ENCODE peak calls at places on chromosomes 11 and 22, in five cellular contexts. C is K562, T is HCT116, Q is SK-N-SH, U is HepG2. A is an unnamed sample.

GRCh38 chr22:43482310-43482625 is 70.5 kb downstream of the MPPED1 start:
- DNase-seq in T (no peak), Q (no peak), C (no peak), U (no peak), A (no peak)

GRCh38 chr11:8807544-8808225 is 103.3 kb upstream of the AKIP1 start:
- DNase-seq in U (no peak), T (no peak), C (no peak), Q (no peak), A (no peak)

GRCh38 chr11:96424693-96425092 is 34.9 kb downstream of the JRKL start:
- DNase-seq in C (no peak), Q (no peak), T (no peak), U (no peak), A (no peak)

GRCh38 chr11:13140028-13140870 is 131.1 kb downstream of the RASSF10 start:
- DNase-seq in U (peak), C (no peak), Q (no peak), T (no peak), A (peak)

GRCh38 chr11:12540913-12541587 is 133.2 kb upstream of the TEAD1 start:
- DNase-seq in T (no peak), U (no peak), Q (no peak), C (no peak), A (no peak)

GRCh38 chr11:134120921-134121526 is 52.2 kb downstream of the JAM3 start:
- DNase-seq in Q (peak), U (no peak), T (no peak), C (no peak), A (no peak)

GRCh38 chr11:119479685-119480275 is 56.8 kb upstream of the THY1 start:
- DNase-seq in C (peak), T (no peak), U (peak), Q (no peak), A (no peak)

GRCh38 chr11:32434116-32434386 is 1.3 kb downstream of the WT1 start:
- DNase-seq in C (no peak), T (no peak), U (no peak), Q (no peak), A (no peak)

GRCh38 chr11:95360382-95360781 is 129.4 kb upstream of the SESN3 start:
- DNase-seq in T (no peak), Q (no peak), U (no peak), C (no peak), A (no peak)

GRCh38 chr11:73135346-73136284 is 6.5 kb downstream of the FCHSD2 start:
- DNase-seq in U (no peak), Q (no peak), T (no peak), C (no peak), A (no peak)

GRCh38 chr22:28410050-28410816 is 269.4 kb downstream of the TTC28 start:
- DNase-seq in Q (no peak), C (no peak), U (no peak), T (no peak), A (no peak)

GRCh38 chr22:27719535-27720227 is 81.9 kb downstream of the MN1 start:
- DNase-seq in Q (no peak), C (peak), U (peak), T (no peak), A (no peak)

GRCh38 chr11:64594159-64594939 is 3.3 kb downstream of the SLC22A12 start:
- DNase-seq in C (no peak), Q (no peak), T (no peak), U (no peak), A (no peak)

GRCh38 chr11:70610561-70610960 is 212.2 kb downstream of the CTTN start:
- DNase-seq in Q (peak), T (no peak), C (no peak), U (no peak), A (no peak)

GRCh38 chr11:12556788-12557384 is 117.3 kb upstream of the TEAD1 start:
- DNase-seq in C (no peak), T (peak), Q (no peak), U (peak), A (no peak)

GRCh38 chr11:75611823-75612222 is 49.8 kb downstream of the SERPINH1 start:
- DNase-seq in C (no peak), U (no peak), T (no peak), Q (no peak), A (no peak)

GRCh38 chr11:70440206-70440605 is 41.9 kb downstream of the CTTN start:
- DNase-seq in C (no peak), U (no peak), Q (no peak), T (no peak), A (no peak)

GRCh38 chr11:134464196-134464595 is 52.2 kb upstream of the B3GAT1 start:
- DNase-seq in T (no peak), Q (no peak), C (no peak), U (no peak), A (no peak)

GRCh38 chr22:17077255-17077654 is 7.5 kb upstream of the IL17RA start:
- DNase-seq in Q (no peak), U (no peak), C (no peak), T (no peak), A (no peak)

GRCh38 chr22:39893526-39893925 is at the start of gene ENTHD1:
- DNase-seq in Q (no peak), U (no peak), C (no peak), T (no peak), A (no peak)

GRCh38 chr22:25942989-25943411 is 201.0 kb downstream of the MYO18B start:
- DNase-seq in T (no peak), Q (peak), C (no peak), U (no peak), A (no peak)

GRCh38 chr22:27715078-27715477 is 86.5 kb downstream of the MN1 start:
- DNase-seq in T (no peak), Q (peak), C (no peak), U (no peak), A (no peak)

GRCh38 chr11:44008698-44009097 is 39.1 kb upstream of the ACCSL start:
- DNase-seq in Q (no peak), T (no peak), C (no peak), U (no peak), A (no peak)

GRCh38 chr11:71281901-71282300 is 29.5 kb upstream of the SHANK2 start:
- DNase-seq in Q (no peak), C (no peak), T (no peak), U (no peak), A (no peak)

GRCh38 chr22:19065298-19065859 is 56.8 kb downstream of the DGCR2 start:
- DNase-seq in C (no peak), Q (no peak), T (no peak), U (no peak), A (no peak)

GRCh38 chr11:57619331-57619730 is 21.8 kb downstream of the SERPING1 start:
- DNase-seq in T (peak), U (no peak), C (no peak), Q (no peak), A (no peak)

GRCh38 chr11:64538501-64538951 is 52.5 kb upstream of the SLC22A12 start:
- DNase-seq in U (no peak), T (no peak), Q (no peak), C (no peak), A (no peak)

GRCh38 chr22:25736378-25737011 is 5.5 kb upstream of the MYO18B start:
- DNase-seq in Q (no peak), C (no peak), T (no peak), U (no peak), A (no peak)

GRCh38 chr11:19951558-19952083 is 208.7 kb downstream of the DBX1 start:
- DNase-seq in C (peak), U (peak), T (peak), Q (peak), A (peak)

GRCh38 chr22:44707178-44707577 is 5.2 kb downstream of the PRR5 start:
- DNase-seq in U (no peak), C (no peak), Q (no peak), T (no peak), A (no peak)

GRCh38 chr11:24623121-24623520 is 126.3 kb downstream of the LUZP2 start:
- DNase-seq in Q (no peak), C (no peak), T (no peak), U (no peak), A (no peak)

GRCh38 chr11:24896118-24896835 is 399.4 kb downstream of the LUZP2 start:
- DNase-seq in T (no peak), U (no peak), C (no peak), Q (no peak), A (no peak)

GRCh38 chr11:96102664-96103068 is 178.8 kb upstream of the MTMR2 start:
- DNase-seq in C (no peak), U (no peak), Q (no peak), T (no peak), A (no peak)

GRCh38 chr22:19123936-19124335 is 1.7 kb upstream of the DGCR2 start:
- DNase-seq in C (no peak), T (no peak), Q (no peak), U (no peak), A (no peak)

GRCh38 chr22:22210375-22210774 is 34.2 kb upstream of the VPREB1 start:
- DNase-seq in Q (no peak), T (peak), C (no peak), U (no peak), A (no peak)

GRCh38 chr11:22216940-22217339 is 24.1 kb downstream of the ANO5 start:
- DNase-seq in C (no peak), U (no peak), T (no peak), Q (no peak), A (no peak)

GRCh38 chr22:47397673-47398072 is 635.2 kb downstream of the TBC1D22A start:
- DNase-seq in U (no peak), Q (no peak), T (no peak), C (no peak), A (no peak)
- TF ChIP-seq REST in U (no peak), Q (no peak), T (no peak), C (no peak), A (no peak)

GRCh38 chr22:48477031-48477721 is 1350.5 kb downstream of the BRD1 start:
- DNase-seq in T (no peak), U (no peak), Q (no peak), C (no peak), A (no peak)
- TF ChIP-seq ZBTB33 in T (no peak), U (no peak), Q (no peak), C (no peak), A (no peak)

GRCh38 chr11:18012314-18012905 is 437 bp downstream of the SERGEF start:
- DNase-seq in T (no peak), U (peak), C (peak), Q (peak), A (no peak)
- TF ChIP-seq REST in T (no peak), U (no peak), C (peak), Q (no peak), A (no peak)

GRCh38 chr11:42407379-42407778 is 904.4 kb upstream of the API5 start:
- DNase-seq in U (no peak), C (no peak), Q (peak), T (no peak), A (no peak)
- TF ChIP-seq ZBTB33 in U (no peak), C (no peak), Q (no peak), T (no peak), A (no peak)

GRCh38 chr22:38289583-38290082 is 16.8 kb upstream of the TMEM184B start:
- DNase-seq in Q (no peak), U (no peak), T (no peak), C (no peak), A (no peak)

GRCh38 chr22:38294193-38294592 is 21.4 kb upstream of the TMEM184B start:
- DNase-seq in U (no peak), C (no peak), Q (no peak), T (no peak), A (no peak)

GRCh38 chr22:38290347-38290746 is 17.5 kb upstream of the TMEM184B start:
- DNase-seq in C (no peak), Q (no peak), U (no peak), T (no peak), A (no peak)

GRCh38 chr22:38292694-38293093 is 19.9 kb upstream of the TMEM184B start:
- DNase-seq in C (no peak), T (no peak), Q (no peak), U (no peak), A (no peak)

DNA sequence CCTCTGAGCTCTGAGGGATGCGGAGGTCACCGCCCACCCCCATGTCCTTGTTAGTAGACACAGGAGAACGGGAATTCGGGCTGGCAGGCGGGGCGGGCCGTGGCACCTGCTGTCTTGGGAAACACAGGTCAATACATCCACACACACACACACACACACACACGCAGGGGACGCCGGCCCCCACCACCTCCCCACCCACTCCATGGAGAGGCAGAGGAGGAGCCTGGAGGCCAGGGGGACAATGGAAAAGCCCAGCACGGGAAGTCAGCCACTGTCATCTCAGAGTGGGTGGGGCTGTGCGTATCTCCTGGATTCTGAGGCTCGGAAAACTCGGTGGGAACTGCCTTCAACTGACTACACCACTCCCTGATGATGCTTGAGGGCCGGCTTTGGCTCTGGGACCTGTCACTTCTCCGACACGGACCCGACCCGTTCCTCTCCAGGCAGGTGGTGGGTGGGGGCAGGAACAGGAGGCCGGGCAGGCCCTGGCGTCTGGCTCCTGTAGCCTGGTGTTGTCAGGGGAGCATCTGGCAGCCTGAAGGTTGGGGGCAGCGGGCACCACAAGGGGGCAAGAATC is 18.5 kb upstream of the TMEM184B start:
- DNase-seq in Q (no peak), C (no peak), T (no peak), U (no peak), A (no peak)
- TF ChIP-seq REST in Q (no peak), C (no peak), T (no peak), U (no peak), A (no peak)

GRCh38 chr11:59668188-59668949 is 468 bp downstream of the PATL1 start:
- DNase-seq in T (no peak), C (peak), U (peak), Q (no peak), A (no peak)

GRCh38 chr11:59668950-59669610 is at the start of gene PATL1:
- DNase-seq in Q (peak), U (peak), C (peak), T (peak), A (peak)

GRCh38 chr11:59666969-59667368 is 1.9 kb downstream of the PATL1 start:
- DNase-seq in Q (no peak), U (no peak), C (no peak), T (no peak), A (no peak)

GRCh38 chr11:59669611-59670009 is 773 bp upstream of the PATL1 start:
- DNase-seq in T (no peak), U (no peak), C (no peak), Q (no peak), A (no peak)

GRCh38 chr11:59667812-59668187 is 1.0 kb downstream of the PATL1 start:
- DNase-seq in T (no peak), Q (no peak), C (no peak), U (peak), A (no peak)
- TF ChIP-seq ZBTB33 in T (no peak), Q (no peak), C (no peak), U (no peak), A (no peak)

GRCh38 chr11:104926771-104927470 is 28.7 kb upstream of the CASP12 start:
- DNase-seq in U (no peak), C (no peak), Q (no peak), T (no peak), A (no peak)
- TF ChIP-seq REST in U (no peak), C (no peak), Q (no peak), T (no peak), A (no peak)

GRCh38 chr11:129819237-129819636 is 3.6 kb downstream of the TMEM45B start:
- DNase-seq in T (no peak), U (no peak), Q (no peak), C (no peak), A (no peak)

GRCh38 chr11:129817282-129818051 is 1.8 kb downstream of the TMEM45B start:
- DNase-seq in C (no peak), T (no peak), U (peak), Q (no peak), A (no peak)

GRCh38 chr11:129815596-129816461 is at the start of gene TMEM45B:
- DNase-seq in T (no peak), C (no peak), Q (peak), U (no peak), A (no peak)

GRCh38 chr11:129813216-129813791 is 2.3 kb upstream of the TMEM45B start:
- DNase-seq in Q (no peak), U (no peak), T (no peak), C (no peak), A (no peak)

DNA sequence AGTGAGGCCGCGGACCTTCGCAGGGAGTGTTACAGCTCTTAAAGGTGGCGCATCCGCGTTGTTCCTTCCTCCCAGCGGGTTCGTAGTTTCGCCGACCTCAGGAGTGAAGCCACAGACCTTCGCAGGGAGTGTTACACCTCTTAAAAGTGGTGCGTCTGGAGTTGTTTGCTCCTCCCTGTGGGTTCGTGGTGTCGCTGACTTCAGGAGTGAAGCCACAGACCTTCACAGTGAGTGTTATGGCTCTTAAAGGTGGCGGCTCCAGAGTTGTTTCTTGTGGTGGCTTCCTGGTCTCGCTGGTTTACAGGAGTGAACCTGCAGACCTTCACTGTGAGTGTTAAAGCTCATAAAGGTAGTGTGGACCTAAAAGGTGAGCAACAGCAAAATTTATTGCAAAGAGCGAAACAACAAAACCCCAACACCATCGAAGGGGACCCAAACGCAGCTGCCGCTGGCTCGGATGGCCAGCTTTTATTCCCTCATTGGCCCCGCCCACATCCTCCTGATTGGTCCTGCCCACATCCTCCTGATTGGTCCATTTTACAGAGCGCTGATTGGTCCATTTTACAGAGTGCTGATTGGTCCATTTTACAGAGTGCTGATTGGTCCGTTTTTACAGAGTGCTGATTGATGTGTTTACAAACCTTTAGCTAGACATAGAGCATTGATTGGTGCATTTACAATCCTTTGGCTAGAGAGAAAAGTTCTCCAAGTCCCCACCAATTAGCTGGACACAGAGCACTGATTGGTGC is 1.2 kb upstream of the TMEM45B start:
- DNase-seq in C (peak), T (no peak), U (no peak), Q (peak), A (no peak)
- TF ChIP-seq ZBTB33 in C (no peak), T (no peak), U (peak), Q (no peak), A (no peak)

DNA sequence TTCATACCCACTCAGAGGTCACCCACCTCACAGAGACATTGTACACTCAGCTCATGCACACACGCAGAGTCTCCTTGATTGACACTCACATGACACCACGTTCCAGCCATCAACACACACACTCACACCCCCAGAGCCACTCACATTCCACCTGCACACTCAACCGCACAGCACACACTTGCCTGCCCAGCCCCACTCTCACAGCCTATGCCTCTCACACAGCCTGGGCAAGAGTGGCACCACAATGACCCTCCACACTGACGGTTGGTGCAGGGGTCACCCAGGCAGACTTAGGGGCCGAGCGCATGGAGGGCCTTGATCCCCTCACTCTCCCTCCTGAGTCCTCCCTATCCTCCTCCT is 2.2 kb downstream of the SPI1 start:
- DNase-seq in U (no peak), Q (no peak), T (no peak), C (no peak), A (no peak)
- TF ChIP-seq REST in U (no peak), Q (no peak), T (no peak), C (no peak), A (no peak)